ENCODE peak calls at places on chromosomes 3 and 15, in four cellular contexts. P, L, V and R are unnamed samples.

GRCh38 chr3:52532838-52533622 is 627 bp downstream of the NT5DC2 start:
- DNase-seq in L (no peak), P (no peak), V (peak; percentile 60), R (no peak)

GRCh38 chr3:123084192-123084591 is 17.4 kb downstream of the PDIA5 start:
- DNase-seq in P (no peak), L (no peak), V (no peak), R (no peak)

GRCh38 chr3:11698326-11699082 is 54.8 kb upstream of the VGLL4 start:
- DNase-seq in P (peak; percentile 24), V (no peak), L (no peak), R (no peak)

GRCh38 chr3:136146981-136147729 is 49.0 kb downstream of the MSL2 start:
- DNase-seq in P (no peak), L (no peak), V (no peak), R (no peak)

GRCh38 chr15:89019436-89019835 is 68.8 kb upstream of the ABHD2 start:
- DNase-seq in P (no peak), V (no peak), L (no peak), R (no peak)

GRCh38 chr3:59251899-59252298 is 202.1 kb upstream of the CFAP20DC start:
- DNase-seq in V (no peak), L (no peak), P (peak; percentile 20), R (no peak)

GRCh38 chr3:47012342-47013230 is 33.1 kb downstream of the NBEAL2 start:
- DNase-seq in V (no peak), L (no peak), P (no peak), R (no peak)

GRCh38 chr3:52779411-52780297 is 2.3 kb downstream of the ITIH1 start:
- DNase-seq in L (peak; percentile 41), V (no peak), P (no peak), R (no peak)

GRCh38 chr15:52912172-52912571 is 122.0 kb upstream of the ONECUT1 start:
- DNase-seq in P (no peak), L (no peak), V (no peak), R (no peak)

GRCh38 chr15:43871835-43872234 is 45.0 kb downstream of the WDR76 start:
- DNase-seq in L (no peak), V (no peak), P (no peak), R (no peak)

GRCh38 chr15:70670680-70671079 is 92.7 kb downstream of the UACA start:
- DNase-seq in P (no peak), L (no peak), V (no peak), R (no peak)

DNA sequence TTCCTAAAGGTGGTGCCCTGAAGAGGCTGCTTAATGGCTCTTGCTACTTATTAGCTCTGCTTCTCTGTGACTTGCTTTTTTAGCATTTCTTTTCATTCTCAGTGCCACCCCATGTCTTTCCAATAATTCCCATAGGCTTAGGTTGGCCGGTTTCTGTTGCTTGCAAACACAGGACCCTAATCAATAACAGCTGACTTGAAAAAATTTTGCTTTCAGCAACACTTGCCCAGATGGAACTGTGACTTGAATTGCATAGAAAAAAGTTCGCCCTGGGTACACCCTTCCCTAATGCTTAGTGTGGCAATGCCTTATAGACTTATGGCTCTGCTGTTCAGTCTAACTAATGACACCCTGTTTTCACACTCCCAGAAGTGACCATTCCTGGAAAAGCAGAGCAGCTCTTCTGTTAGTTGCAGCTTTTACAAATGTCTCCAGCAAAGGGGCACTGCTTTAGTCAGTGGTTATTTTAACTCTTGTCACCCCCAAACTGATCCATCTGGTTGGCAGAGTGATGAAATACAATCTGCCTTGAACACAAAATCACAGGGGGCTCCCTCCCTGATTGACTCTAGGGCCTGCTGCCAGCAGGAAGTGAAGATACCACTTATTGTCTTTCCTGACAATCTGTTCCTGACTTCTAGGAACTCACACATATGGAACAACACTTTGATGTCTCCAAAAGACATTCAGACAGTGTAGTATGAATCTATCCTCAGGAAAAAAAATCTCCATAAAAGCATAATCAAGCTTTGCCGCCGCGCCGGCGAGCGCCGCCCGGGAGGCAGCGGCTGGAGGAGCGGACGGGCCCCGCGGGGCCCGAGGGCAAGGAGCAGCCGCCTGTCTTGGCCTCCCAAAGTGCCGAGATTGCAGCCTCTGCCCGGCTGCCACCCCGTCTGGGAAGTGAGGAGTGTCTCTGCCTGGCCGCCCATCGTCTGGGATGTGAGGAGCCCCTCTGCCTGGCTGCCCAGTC is 9.7 kb upstream of the SLMAP start:
- DNase-seq in L (no peak), V (no peak), P (no peak), R (no peak)
- TF ChIP-seq RCOR1 in L (no peak), V (no peak), P (no peak), R (no peak)

GRCh38 chr15:60076055-60076454 is 71.9 kb downstream of the FOXB1 start:
- DNase-seq in L (no peak), P (no peak), V (no peak), R (no peak)

GRCh38 chr15:60077581-60078359 is 73.7 kb downstream of the FOXB1 start:
- DNase-seq in P (no peak), V (no peak), L (no peak), R (no peak)

GRCh38 chr15:60074181-60074885 is 70.2 kb downstream of the FOXB1 start:
- DNase-seq in V (no peak), L (no peak), P (peak; percentile 18), R (no peak)

GRCh38 chr15:60079210-60079609 is 75.1 kb downstream of the FOXB1 start:
- DNase-seq in V (no peak), P (no peak), L (no peak), R (no peak)

DNA sequence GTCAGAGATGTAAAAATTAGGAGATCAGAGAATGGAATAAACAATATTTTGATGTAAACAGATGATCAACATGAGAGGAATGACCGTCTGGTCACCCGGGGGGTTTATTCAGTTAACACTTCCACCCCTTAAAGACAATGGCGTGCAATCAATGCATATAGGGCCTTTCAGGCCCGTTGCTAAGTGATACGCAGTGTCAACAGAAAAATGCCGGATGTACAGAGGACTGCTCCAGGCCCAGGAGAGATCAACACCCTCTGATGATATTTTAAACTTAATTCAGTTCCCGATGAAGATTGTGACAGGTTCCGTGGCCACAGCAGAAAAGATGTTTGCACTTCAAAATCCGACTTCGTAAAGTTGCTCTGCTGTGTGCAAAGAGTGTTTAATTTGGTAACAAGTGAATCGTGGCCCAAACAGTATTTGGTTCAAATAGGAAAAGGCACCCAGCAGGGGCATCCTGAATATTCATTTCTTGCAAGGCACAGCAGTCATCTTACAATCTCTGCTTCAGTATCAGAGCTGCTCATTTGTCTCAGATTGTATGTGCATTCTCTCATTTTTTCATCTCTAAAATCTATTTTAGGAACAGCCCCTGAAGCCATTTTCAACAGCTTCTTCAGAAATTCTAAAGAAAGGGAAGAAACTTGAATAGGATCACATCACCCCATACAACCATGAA is 72.6 kb downstream of the FOXB1 start:
- DNase-seq in L (no peak), P (no peak), V (no peak), R (no peak)
- TF ChIP-seq USF2 in L (no peak), P (no peak), V (no peak), R (no peak)

DNA sequence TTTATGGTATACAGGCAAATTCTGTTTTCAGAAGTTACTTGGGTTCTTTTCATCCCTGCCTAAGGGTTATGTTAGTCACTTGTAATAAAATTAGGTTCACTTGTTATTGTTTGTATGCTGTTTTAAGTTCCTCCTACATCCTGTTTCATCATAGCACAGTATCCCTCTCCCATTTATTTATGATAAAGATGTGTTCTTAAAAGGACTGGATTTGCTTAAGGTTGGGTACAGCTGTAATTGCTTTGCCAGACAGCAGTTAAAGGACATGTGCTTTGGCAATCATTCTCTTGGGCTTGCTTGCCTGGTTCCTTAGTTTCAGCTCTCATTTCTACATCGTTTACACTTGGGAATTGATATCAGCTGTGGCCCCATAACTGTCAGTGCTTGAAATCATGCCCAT is 11.7 kb downstream of the ATP2C1 start:
- DNase-seq in L (no peak), P (peak; percentile 52), V (no peak), R (peak; percentile 4)
- TF ChIP-seq RCOR1 in L (no peak), P (no peak), V (no peak), R (no peak)

GRCh38 chr15:64017591-64018163 is 28.6 kb downstream of the DAPK2 start:
- DNase-seq in P (no peak), L (no peak), V (no peak), R (no peak)

GRCh38 chr15:64023215-64023614 is 23.1 kb downstream of the DAPK2 start:
- DNase-seq in P (no peak), L (no peak), V (no peak), R (no peak)

GRCh38 chr15:64017082-64017588 is 29.1 kb downstream of the DAPK2 start:
- DNase-seq in V (no peak), P (peak; percentile 49), L (no peak), R (peak; percentile 93)

GRCh38 chr15:64022571-64022970 is 23.7 kb downstream of the DAPK2 start:
- DNase-seq in L (no peak), V (no peak), P (no peak), R (no peak)

DNA sequence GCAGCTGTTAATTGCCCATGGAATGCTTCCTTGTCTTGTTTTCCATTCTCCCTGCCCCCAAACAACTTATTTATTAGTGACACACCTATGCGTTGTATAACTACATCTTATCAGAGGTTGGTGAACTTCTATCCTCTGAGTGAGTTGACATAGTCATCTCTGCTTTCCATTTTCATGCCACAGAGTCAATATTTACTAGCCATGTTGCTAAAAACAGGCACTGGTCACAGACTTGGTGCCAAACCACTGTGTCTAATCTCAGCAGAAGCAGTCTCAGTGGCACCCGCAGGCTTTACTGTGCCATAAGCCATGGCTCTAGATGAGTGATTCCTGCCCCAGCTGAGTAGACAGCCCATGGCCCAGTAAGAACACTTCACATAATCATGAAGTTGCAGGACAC is 26.5 kb downstream of the DAPK2 start:
- DNase-seq in P (no peak), L (peak; percentile 45), V (no peak), R (no peak)
- TF ChIP-seq USF2 in P (no peak), L (no peak), V (no peak), R (no peak)

DNA sequence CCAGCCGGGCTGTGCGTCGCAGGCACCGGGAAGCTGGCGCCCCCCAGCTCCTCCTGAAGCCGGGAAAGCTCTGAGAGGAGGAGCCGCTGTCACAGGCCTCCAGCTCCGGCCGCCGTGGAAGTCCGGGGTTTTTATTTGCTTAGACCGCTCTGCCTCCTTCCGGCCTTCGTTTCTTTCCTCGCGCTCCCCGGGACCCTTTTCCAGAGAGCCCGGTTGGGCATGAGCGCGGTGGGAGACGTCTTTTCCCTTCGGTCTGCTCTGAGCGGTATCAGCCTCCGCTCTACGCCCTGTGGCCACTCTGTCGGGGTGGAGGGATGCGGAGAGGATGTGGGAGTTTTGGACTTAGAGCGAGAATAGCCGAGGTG is 559 bp downstream of the SENP5 start:
- DNase-seq in L (no peak), V (peak; percentile 60), P (peak; percentile 9), R (peak; percentile 15)
- TF ChIP-seq RCOR1 in L (no peak), V (no peak), P (no peak), R (no peak)

GRCh38 chr3:158050461-158050860 is 55.8 kb downstream of the SHOX2 start:
- DNase-seq in P (no peak), V (no peak), L (no peak), R (no peak)
- TF ChIP-seq USF2 in P (no peak), V (no peak), L (no peak), R (no peak)